ENCODE peak calls at places on chromosomes 12 and 14, in nine cellular contexts. One of them, this sample, is unnamed.

GRCh38 chr14:93975791-93976476 is 436 bp downstream of the ASB2 start:
- DNase-seq in spleen: no peak
- DNase-seq in activated gamma-delta T cell treated with Interleukin-2 at 50 U/mL for 16 hours: no peak
- DNase-seq in cerebellar cortex: no peak
- DNase-seq in astrocyte of the cerebellum: no peak
- DNase-seq in fibroblast of the aortic adventitia: no peak
- DNase-seq in activated CD4-positive, alpha-beta T cell treated with anti-CD3 and anti-CD28 coated beads, Interleukin-2, amount 50 U/mL, for 1 hour: no peak
- DNase-seq in heart right ventricle: no peak
- DNase-seq in GM13977: peak
- DNase-seq in this sample: peak

GRCh38 chr12:115752913-115753726 is 524.4 kb downstream of the MED13L start:
- DNase-seq in activated CD4-positive, alpha-beta T cell treated with anti-CD3 and anti-CD28 coated beads, Interleukin-2, amount 50 U/mL, for 1 hour: no peak
- DNase-seq in fibroblast of the aortic adventitia: peak
- DNase-seq in spleen: no peak
- DNase-seq in cerebellar cortex: peak
- DNase-seq in heart right ventricle: peak
- DNase-seq in activated gamma-delta T cell treated with Interleukin-2 at 50 U/mL for 16 hours: no peak
- DNase-seq in astrocyte of the cerebellum: peak
- DNase-seq in GM13977: peak
- DNase-seq in this sample: peak

GRCh38 chr12:27542628-27543027 is 18.6 kb downstream of the PPFIBP1 start:
- DNase-seq in spleen: no peak
- DNase-seq in activated CD4-positive, alpha-beta T cell treated with anti-CD3 and anti-CD28 coated beads, Interleukin-2, amount 50 U/mL, for 1 hour: no peak
- DNase-seq in fibroblast of the aortic adventitia: peak
- DNase-seq in astrocyte of the cerebellum: peak
- DNase-seq in cerebellar cortex: no peak
- DNase-seq in activated gamma-delta T cell treated with Interleukin-2 at 50 U/mL for 16 hours: no peak
- DNase-seq in heart right ventricle: no peak
- DNase-seq in GM13977: no peak
- DNase-seq in this sample: no peak

GRCh38 chr12:123269980-123270379 is 1.7 kb downstream of the CDK2AP1 start:
- DNase-seq in spleen: no peak
- DNase-seq in astrocyte of the cerebellum: no peak
- DNase-seq in fibroblast of the aortic adventitia: no peak
- DNase-seq in GM13977: peak
- DNase-seq in activated gamma-delta T cell treated with Interleukin-2 at 50 U/mL for 16 hours: no peak
- DNase-seq in activated CD4-positive, alpha-beta T cell treated with anti-CD3 and anti-CD28 coated beads, Interleukin-2, amount 50 U/mL, for 1 hour: no peak
- DNase-seq in cerebellar cortex: no peak
- DNase-seq in heart right ventricle: no peak
- DNase-seq in this sample: peak

GRCh38 chr12:128079476-128079875 is 187.5 kb upstream of the TMEM132C start:
- DNase-seq in GM13977: no peak
- DNase-seq in spleen: no peak
- DNase-seq in fibroblast of the aortic adventitia: no peak
- DNase-seq in astrocyte of the cerebellum: no peak
- DNase-seq in activated gamma-delta T cell treated with Interleukin-2 at 50 U/mL for 16 hours: no peak
- DNase-seq in activated CD4-positive, alpha-beta T cell treated with anti-CD3 and anti-CD28 coated beads, Interleukin-2, amount 50 U/mL, for 1 hour: no peak
- DNase-seq in cerebellar cortex: no peak
- DNase-seq in heart right ventricle: no peak
- DNase-seq in this sample: no peak

GRCh38 chr12:95881331-95881955 is 22.7 kb downstream of the SNRPF start:
- DNase-seq in activated CD4-positive, alpha-beta T cell treated with anti-CD3 and anti-CD28 coated beads, Interleukin-2, amount 50 U/mL, for 1 hour: no peak
- DNase-seq in GM13977: no peak
- DNase-seq in fibroblast of the aortic adventitia: peak
- DNase-seq in astrocyte of the cerebellum: peak
- DNase-seq in cerebellar cortex: no peak
- DNase-seq in activated gamma-delta T cell treated with Interleukin-2 at 50 U/mL for 16 hours: no peak
- DNase-seq in spleen: no peak
- DNase-seq in heart right ventricle: no peak
- DNase-seq in this sample: no peak

GRCh38 chr14:77148510-77149231 is 7.1 kb upstream of the ZDHHC22 start:
- DNase-seq in spleen: peak
- DNase-seq in heart right ventricle: no peak
- DNase-seq in activated CD4-positive, alpha-beta T cell treated with anti-CD3 and anti-CD28 coated beads, Interleukin-2, amount 50 U/mL, for 1 hour: no peak
- DNase-seq in cerebellar cortex: peak
- DNase-seq in activated gamma-delta T cell treated with Interleukin-2 at 50 U/mL for 16 hours: no peak
- DNase-seq in fibroblast of the aortic adventitia: no peak
- DNase-seq in GM13977: no peak
- DNase-seq in astrocyte of the cerebellum: no peak
- DNase-seq in this sample: no peak

GRCh38 chr12:130070017-130070653 is 92.1 kb upstream of the FZD10 start:
- DNase-seq in fibroblast of the aortic adventitia: no peak
- DNase-seq in spleen: no peak
- DNase-seq in cerebellar cortex: peak
- DNase-seq in activated CD4-positive, alpha-beta T cell treated with anti-CD3 and anti-CD28 coated beads, Interleukin-2, amount 50 U/mL, for 1 hour: no peak
- DNase-seq in astrocyte of the cerebellum: no peak
- DNase-seq in heart right ventricle: peak
- DNase-seq in GM13977: no peak
- DNase-seq in activated gamma-delta T cell treated with Interleukin-2 at 50 U/mL for 16 hours: no peak
- DNase-seq in this sample: peak

GRCh38 chr14:30875788-30876053 is 1.4 kb downstream of the COCH start:
- DNase-seq in astrocyte of the cerebellum: no peak
- DNase-seq in GM13977: no peak
- DNase-seq in cerebellar cortex: no peak
- DNase-seq in fibroblast of the aortic adventitia: no peak
- DNase-seq in heart right ventricle: no peak
- DNase-seq in activated gamma-delta T cell treated with Interleukin-2 at 50 U/mL for 16 hours: no peak
- DNase-seq in activated CD4-positive, alpha-beta T cell treated with anti-CD3 and anti-CD28 coated beads, Interleukin-2, amount 50 U/mL, for 1 hour: no peak
- DNase-seq in spleen: no peak
- DNase-seq in this sample: no peak

GRCh38 chr12:107014050-107014449 is 27.1 kb upstream of the MTERF2 start:
- DNase-seq in activated gamma-delta T cell treated with Interleukin-2 at 50 U/mL for 16 hours: peak
- DNase-seq in fibroblast of the aortic adventitia: no peak
- DNase-seq in heart right ventricle: no peak
- DNase-seq in spleen: no peak
- DNase-seq in activated CD4-positive, alpha-beta T cell treated with anti-CD3 and anti-CD28 coated beads, Interleukin-2, amount 50 U/mL, for 1 hour: no peak
- DNase-seq in astrocyte of the cerebellum: no peak
- DNase-seq in cerebellar cortex: peak
- DNase-seq in GM13977: no peak
- DNase-seq in this sample: no peak

GRCh38 chr12:48966177-48966890 is 5.2 kb downstream of the WNT10B start:
- DNase-seq in activated gamma-delta T cell treated with Interleukin-2 at 50 U/mL for 16 hours: no peak
- DNase-seq in GM13977: no peak
- DNase-seq in cerebellar cortex: no peak
- DNase-seq in fibroblast of the aortic adventitia: no peak
- DNase-seq in activated CD4-positive, alpha-beta T cell treated with anti-CD3 and anti-CD28 coated beads, Interleukin-2, amount 50 U/mL, for 1 hour: no peak
- DNase-seq in spleen: no peak
- DNase-seq in astrocyte of the cerebellum: no peak
- DNase-seq in heart right ventricle: no peak
- DNase-seq in this sample: no peak

GRCh38 chr12:61993734-61994345 is 266.4 kb upstream of the USP15 start:
- DNase-seq in activated CD4-positive, alpha-beta T cell treated with anti-CD3 and anti-CD28 coated beads, Interleukin-2, amount 50 U/mL, for 1 hour: no peak
- DNase-seq in fibroblast of the aortic adventitia: no peak
- DNase-seq in heart right ventricle: no peak
- DNase-seq in activated gamma-delta T cell treated with Interleukin-2 at 50 U/mL for 16 hours: no peak
- DNase-seq in astrocyte of the cerebellum: no peak
- DNase-seq in GM13977: no peak
- DNase-seq in cerebellar cortex: peak
- DNase-seq in spleen: no peak
- DNase-seq in this sample: peak

GRCh38 chr12:27521066-27521465 is 2.9 kb upstream of the PPFIBP1 start:
- DNase-seq in cerebellar cortex: no peak
- DNase-seq in fibroblast of the aortic adventitia: peak
- DNase-seq in GM13977: no peak
- DNase-seq in activated CD4-positive, alpha-beta T cell treated with anti-CD3 and anti-CD28 coated beads, Interleukin-2, amount 50 U/mL, for 1 hour: no peak
- DNase-seq in astrocyte of the cerebellum: no peak
- DNase-seq in spleen: no peak
- DNase-seq in heart right ventricle: no peak
- DNase-seq in activated gamma-delta T cell treated with Interleukin-2 at 50 U/mL for 16 hours: no peak
- DNase-seq in this sample: peak

GRCh38 chr12:55827806-55828205 is 1.6 kb downstream of the DNAJC14 start:
- DNase-seq in cerebellar cortex: no peak
- DNase-seq in heart right ventricle: no peak
- DNase-seq in spleen: no peak
- DNase-seq in GM13977: no peak
- DNase-seq in activated CD4-positive, alpha-beta T cell treated with anti-CD3 and anti-CD28 coated beads, Interleukin-2, amount 50 U/mL, for 1 hour: no peak
- DNase-seq in fibroblast of the aortic adventitia: no peak
- DNase-seq in activated gamma-delta T cell treated with Interleukin-2 at 50 U/mL for 16 hours: no peak
- DNase-seq in astrocyte of the cerebellum: no peak
- DNase-seq in this sample: no peak

GRCh38 chr12:75289678-75290200 is 40.4 kb downstream of the CAPS2 start:
- DNase-seq in cerebellar cortex: peak
- DNase-seq in fibroblast of the aortic adventitia: peak
- DNase-seq in GM13977: no peak
- DNase-seq in activated gamma-delta T cell treated with Interleukin-2 at 50 U/mL for 16 hours: no peak
- DNase-seq in astrocyte of the cerebellum: peak
- DNase-seq in heart right ventricle: no peak
- DNase-seq in activated CD4-positive, alpha-beta T cell treated with anti-CD3 and anti-CD28 coated beads, Interleukin-2, amount 50 U/mL, for 1 hour: no peak
- DNase-seq in spleen: no peak
- DNase-seq in this sample: peak

GRCh38 chr12:122878780-122879612 is 16.9 kb downstream of the VPS37B start:
- DNase-seq in heart right ventricle: no peak
- DNase-seq in activated CD4-positive, alpha-beta T cell treated with anti-CD3 and anti-CD28 coated beads, Interleukin-2, amount 50 U/mL, for 1 hour: no peak
- DNase-seq in activated gamma-delta T cell treated with Interleukin-2 at 50 U/mL for 16 hours: no peak
- DNase-seq in fibroblast of the aortic adventitia: no peak
- DNase-seq in spleen: no peak
- DNase-seq in GM13977: no peak
- DNase-seq in cerebellar cortex: no peak
- DNase-seq in astrocyte of the cerebellum: no peak
- DNase-seq in this sample: no peak

GRCh38 chr12:70756118-70756517 is 118.9 kb upstream of the PTPRB start:
- DNase-seq in fibroblast of the aortic adventitia: peak
- DNase-seq in heart right ventricle: no peak
- DNase-seq in cerebellar cortex: no peak
- DNase-seq in activated gamma-delta T cell treated with Interleukin-2 at 50 U/mL for 16 hours: no peak
- DNase-seq in spleen: no peak
- DNase-seq in activated CD4-positive, alpha-beta T cell treated with anti-CD3 and anti-CD28 coated beads, Interleukin-2, amount 50 U/mL, for 1 hour: no peak
- DNase-seq in astrocyte of the cerebellum: no peak
- DNase-seq in GM13977: no peak
- DNase-seq in this sample: peak

GRCh38 chr12:15855646-15856045 is 26.5 kb upstream of the STRAP start:
- DNase-seq in spleen: no peak
- DNase-seq in heart right ventricle: no peak
- DNase-seq in astrocyte of the cerebellum: no peak
- DNase-seq in cerebellar cortex: no peak
- DNase-seq in fibroblast of the aortic adventitia: peak
- DNase-seq in activated gamma-delta T cell treated with Interleukin-2 at 50 U/mL for 16 hours: no peak
- DNase-seq in activated CD4-positive, alpha-beta T cell treated with anti-CD3 and anti-CD28 coated beads, Interleukin-2, amount 50 U/mL, for 1 hour: no peak
- DNase-seq in GM13977: no peak
- DNase-seq in this sample: no peak

GRCh38 chr12:90909069-90909676 is 45.8 kb downstream of the CCER1 start:
- DNase-seq in heart right ventricle: peak
- DNase-seq in GM13977: no peak
- DNase-seq in activated CD4-positive, alpha-beta T cell treated with anti-CD3 and anti-CD28 coated beads, Interleukin-2, amount 50 U/mL, for 1 hour: no peak
- DNase-seq in cerebellar cortex: peak
- DNase-seq in activated gamma-delta T cell treated with Interleukin-2 at 50 U/mL for 16 hours: no peak
- DNase-seq in spleen: no peak
- DNase-seq in astrocyte of the cerebellum: peak
- DNase-seq in fibroblast of the aortic adventitia: peak
- DNase-seq in this sample: peak

GRCh38 chr12:71484272-71484905 is 44.8 kb downstream of the LGR5 start:
- DNase-seq in heart right ventricle: no peak
- DNase-seq in GM13977: no peak
- DNase-seq in spleen: no peak
- DNase-seq in fibroblast of the aortic adventitia: no peak
- DNase-seq in activated gamma-delta T cell treated with Interleukin-2 at 50 U/mL for 16 hours: no peak
- DNase-seq in cerebellar cortex: no peak
- DNase-seq in activated CD4-positive, alpha-beta T cell treated with anti-CD3 and anti-CD28 coated beads, Interleukin-2, amount 50 U/mL, for 1 hour: no peak
- DNase-seq in astrocyte of the cerebellum: no peak
- DNase-seq in this sample: no peak

GRCh38 chr12:101044512-101045074 is 165.4 kb downstream of the SLC5A8 start:
- DNase-seq in activated CD4-positive, alpha-beta T cell treated with anti-CD3 and anti-CD28 coated beads, Interleukin-2, amount 50 U/mL, for 1 hour: no peak
- DNase-seq in astrocyte of the cerebellum: no peak
- DNase-seq in fibroblast of the aortic adventitia: peak
- DNase-seq in heart right ventricle: no peak
- DNase-seq in activated gamma-delta T cell treated with Interleukin-2 at 50 U/mL for 16 hours: no peak
- DNase-seq in spleen: no peak
- DNase-seq in cerebellar cortex: no peak
- DNase-seq in GM13977: no peak
- DNase-seq in this sample: no peak

GRCh38 chr12:6765048-6765633 is 1.0 kb upstream of the PTMS start:
- DNase-seq in fibroblast of the aortic adventitia: no peak
- DNase-seq in heart right ventricle: no peak
- DNase-seq in spleen: no peak
- DNase-seq in activated CD4-positive, alpha-beta T cell treated with anti-CD3 and anti-CD28 coated beads, Interleukin-2, amount 50 U/mL, for 1 hour: no peak
- DNase-seq in activated gamma-delta T cell treated with Interleukin-2 at 50 U/mL for 16 hours: no peak
- DNase-seq in cerebellar cortex: peak
- DNase-seq in astrocyte of the cerebellum: no peak
- DNase-seq in GM13977: no peak
- DNase-seq in this sample: no peak

GRCh38 chr14:37559386-37559785 is 35.7 kb downstream of the FOXA1 start:
- DNase-seq in heart right ventricle: no peak
- DNase-seq in GM13977: no peak
- DNase-seq in activated gamma-delta T cell treated with Interleukin-2 at 50 U/mL for 16 hours: no peak
- DNase-seq in fibroblast of the aortic adventitia: no peak
- DNase-seq in activated CD4-positive, alpha-beta T cell treated with anti-CD3 and anti-CD28 coated beads, Interleukin-2, amount 50 U/mL, for 1 hour: no peak
- DNase-seq in spleen: no peak
- DNase-seq in cerebellar cortex: no peak
- DNase-seq in astrocyte of the cerebellum: peak
- DNase-seq in this sample: no peak

GRCh38 chr12:25502071-25502555 is 51.0 kb downstream of the LMNTD1 start:
- DNase-seq in activated gamma-delta T cell treated with Interleukin-2 at 50 U/mL for 16 hours: no peak
- DNase-seq in heart right ventricle: no peak
- DNase-seq in spleen: no peak
- DNase-seq in cerebellar cortex: no peak
- DNase-seq in fibroblast of the aortic adventitia: no peak
- DNase-seq in GM13977: no peak
- DNase-seq in activated CD4-positive, alpha-beta T cell treated with anti-CD3 and anti-CD28 coated beads, Interleukin-2, amount 50 U/mL, for 1 hour: no peak
- DNase-seq in astrocyte of the cerebellum: peak
- DNase-seq in this sample: no peak

GRCh38 chr12:53223391-53224267 is 8.4 kb downstream of the RARG start:
- DNase-seq in heart right ventricle: no peak
- DNase-seq in cerebellar cortex: no peak
- DNase-seq in astrocyte of the cerebellum: no peak
- DNase-seq in fibroblast of the aortic adventitia: peak
- DNase-seq in activated gamma-delta T cell treated with Interleukin-2 at 50 U/mL for 16 hours: no peak
- DNase-seq in activated CD4-positive, alpha-beta T cell treated with anti-CD3 and anti-CD28 coated beads, Interleukin-2, amount 50 U/mL, for 1 hour: no peak
- DNase-seq in spleen: peak
- DNase-seq in GM13977: no peak
- DNase-seq in this sample: peak

GRCh38 chr12:38149395-38150073 is 167.0 kb upstream of the ALG10B start:
- DNase-seq in spleen: no peak
- DNase-seq in heart right ventricle: no peak
- DNase-seq in GM13977: no peak
- DNase-seq in astrocyte of the cerebellum: no peak
- DNase-seq in activated gamma-delta T cell treated with Interleukin-2 at 50 U/mL for 16 hours: no peak
- DNase-seq in cerebellar cortex: no peak
- DNase-seq in activated CD4-positive, alpha-beta T cell treated with anti-CD3 and anti-CD28 coated beads, Interleukin-2, amount 50 U/mL, for 1 hour: no peak
- DNase-seq in fibroblast of the aortic adventitia: no peak
- DNase-seq in this sample: no peak

GRCh38 chr12:62760779-62761178 is 174.2 kb downstream of the PPM1H start:
- DNase-seq in activated CD4-positive, alpha-beta T cell treated with anti-CD3 and anti-CD28 coated beads, Interleukin-2, amount 50 U/mL, for 1 hour: no peak
- DNase-seq in cerebellar cortex: no peak
- DNase-seq in fibroblast of the aortic adventitia: peak
- DNase-seq in astrocyte of the cerebellum: no peak
- DNase-seq in GM13977: no peak
- DNase-seq in activated gamma-delta T cell treated with Interleukin-2 at 50 U/mL for 16 hours: no peak
- DNase-seq in spleen: no peak
- DNase-seq in heart right ventricle: no peak
- DNase-seq in this sample: no peak